ENCODE peak calls at places on chromosomes 16 and 17, in four cellular contexts. One of them, this sample, is unnamed.

GRCh38 chr17:82611140-82612058 is 36.8 kb downstream of the WDR45B start:
- DNase-seq in glutamatergic neuron: peak; percentile 83
- DNase-seq in hepatocyte: peak; percentile 66
- DNase-seq in AG08396: no peak
- DNase-seq in this sample: no peak

GRCh38 chr17:20805751-20806150 is 226.2 kb downstream of the CDRT15L2 start:
- DNase-seq in AG08396: no peak
- DNase-seq in glutamatergic neuron: no peak
- DNase-seq in hepatocyte: no peak
- DNase-seq in this sample: no peak

GRCh38 chr16:3065069-3065741 is at the start of gene IL32:
- DNase-seq in hepatocyte: peak; percentile 89
- DNase-seq in AG08396: peak; percentile 89
- DNase-seq in glutamatergic neuron: no peak
- DNase-seq in this sample: peak; percentile 49

GRCh38 chr16:66930189-66930588 is 4.0 kb downstream of the CIAO2B start:
- DNase-seq in glutamatergic neuron: no peak
- DNase-seq in hepatocyte: peak; percentile 73
- DNase-seq in AG08396: no peak
- DNase-seq in this sample: peak; percentile 51

GRCh38 chr16:67258160-67258835 is 9.5 kb downstream of the SLC9A5 start:
- DNase-seq in glutamatergic neuron: no peak
- DNase-seq in hepatocyte: no peak
- DNase-seq in AG08396: no peak
- DNase-seq in this sample: no peak

GRCh38 chr17:81070541-81071246 is 35.7 kb downstream of the BAIAP2 start:
- DNase-seq in hepatocyte: no peak
- DNase-seq in AG08396: no peak
- DNase-seq in glutamatergic neuron: no peak
- DNase-seq in this sample: no peak

GRCh38 chr17:36857698-36858097 is 79.6 kb upstream of the LHX1 start:
- DNase-seq in AG08396: no peak
- DNase-seq in glutamatergic neuron: no peak
- DNase-seq in hepatocyte: no peak
- DNase-seq in this sample: no peak

GRCh38 chr17:38364741-38365140 is 13.1 kb downstream of the SOCS7 start:
- DNase-seq in glutamatergic neuron: no peak
- DNase-seq in hepatocyte: no peak
- DNase-seq in AG08396: no peak
- DNase-seq in this sample: no peak

GRCh38 chr16:5064915-5065314 is 841 bp downstream of the C16orf89 start:
- DNase-seq in hepatocyte: no peak
- DNase-seq in AG08396: no peak
- DNase-seq in glutamatergic neuron: no peak
- DNase-seq in this sample: no peak

GRCh38 chr16:75464130-75464918 is at the start of gene TMEM170A:
- DNase-seq in AG08396: peak; percentile 99
- DNase-seq in hepatocyte: peak; percentile 100
- DNase-seq in glutamatergic neuron: peak; percentile 100
- DNase-seq in this sample: peak; percentile 97

GRCh38 chr17:48679385-48680096 is 42.8 kb downstream of the PRAC1 start:
- DNase-seq in AG08396: no peak
- DNase-seq in hepatocyte: no peak
- DNase-seq in glutamatergic neuron: no peak
- DNase-seq in this sample: peak; percentile 17

GRCh38 chr16:71412270-71413160 is 29.3 kb downstream of the TLE7 start:
- DNase-seq in AG08396: peak; percentile 84
- DNase-seq in glutamatergic neuron: peak; percentile 76
- DNase-seq in hepatocyte: peak; percentile 89
- DNase-seq in this sample: peak; percentile 41

GRCh38 chr16:48317614-48318013 is 67.6 kb downstream of the SIAH1 start:
- DNase-seq in hepatocyte: no peak
- DNase-seq in glutamatergic neuron: no peak
- DNase-seq in AG08396: peak; percentile 9
- DNase-seq in this sample: peak; percentile 75

GRCh38 chr17:64941761-64942160 is 22.5 kb upstream of the LRRC37A3 start:
- DNase-seq in AG08396: no peak
- DNase-seq in glutamatergic neuron: no peak
- DNase-seq in hepatocyte: no peak
- DNase-seq in this sample: no peak

This sample was measured in HCEC 1CT.